ENCODE peak calls at places on chromosomes 16 and 17, in six cellular contexts. O, C, Z, Y, R and E are unnamed samples.

GRCh38 chr17:70100983-70101382 is 26.0 kb downstream of the KCNJ16 start:
- DNase-seq in O (no peak), C (no peak), Z (no peak), Y (no peak), R (no peak), E (no peak)

GRCh38 chr17:73582821-73583220 is 61.4 kb downstream of the SDK2 start:
- DNase-seq in O (no peak), C (no peak), Z (no peak), Y (no peak), R (no peak), E (no peak)

GRCh38 chr16:85812031-85812807 is 12.7 kb downstream of the COX4I1 start:
- DNase-seq in O (no peak), C (no peak), Z (no peak), Y (no peak), R (no peak), E (no peak)

GRCh38 chr16:24273511-24273910 is 17.4 kb downstream of the CACNG3 start:
- DNase-seq in O (no peak), C (no peak), Z (no peak), Y (no peak), R (no peak), E (no peak)

GRCh38 chr17:72143245-72143644 is 22.4 kb downstream of the SOX9 start:
- DNase-seq in O (peak; percentile 41), C (no peak), Z (no peak), Y (no peak), R (no peak), E (no peak)

GRCh38 chr17:27323538-27324212 is 29.8 kb downstream of the WSB1 start:
- DNase-seq in O (peak; percentile 77), C (peak; percentile 53), Z (peak; percentile 77), Y (no peak), R (no peak), E (no peak)

GRCh38 chr16:80084614-80085013 is 456.2 kb upstream of the DYNLRB2 start:
- DNase-seq in O (peak; percentile 41), C (peak; percentile 56), Z (peak; percentile 67), Y (peak; percentile 61), R (no peak), E (no peak)

GRCh38 chr17:3558603-3559269 is 1.1 kb upstream of the TRPV3 start:
- DNase-seq in O (no peak), C (no peak), Z (no peak), Y (no peak), R (peak; percentile 87), E (no peak)

GRCh38 chr17:17849147-17849820 is 12.5 kb upstream of the SREBF1 start:
- DNase-seq in O (peak; percentile 66), C (no peak), Z (peak; percentile 74), Y (no peak), R (peak; percentile 55), E (no peak)

GRCh38 chr16:89444151-89444723 is 46.1 kb downstream of the ANKRD11 start:
- DNase-seq in O (no peak), C (no peak), Z (peak; percentile 30), Y (no peak), R (no peak), E (no peak)

GRCh38 chr16:89084411-89084810 is 9.2 kb upstream of the ACSF3 start:
- DNase-seq in O (no peak), C (no peak), Z (no peak), Y (no peak), R (no peak), E (no peak)

GRCh38 chr16:49889725-49890397 is 33.9 kb upstream of the ZNF423 start:
- DNase-seq in O (no peak), C (no peak), Z (no peak), Y (no peak), R (no peak), E (peak; percentile 38)

GRCh38 chr17:35607239-35607817 is 20.2 kb downstream of the AP2B1 start:
- DNase-seq in O (no peak), C (no peak), Z (no peak), Y (no peak), R (no peak), E (no peak)

GRCh38 chr17:14337596-14338079 is 36.8 kb downstream of the HS3ST3B1 start:
- DNase-seq in O (no peak), C (no peak), Z (no peak), Y (no peak), R (no peak), E (no peak)

GRCh38 chr17:14336418-14336817 is 35.5 kb downstream of the HS3ST3B1 start:
- DNase-seq in O (no peak), C (no peak), Z (no peak), Y (no peak), R (no peak), E (no peak)

GRCh38 chr17:14346801-14347200 is 45.9 kb downstream of the HS3ST3B1 start:
- DNase-seq in O (no peak), C (no peak), Z (no peak), Y (no peak), R (no peak), E (no peak)

GRCh38 chr17:14340968-14341412 is 40.1 kb downstream of the HS3ST3B1 start:
- DNase-seq in O (no peak), C (no peak), Z (no peak), Y (no peak), R (no peak), E (no peak)

DNA sequence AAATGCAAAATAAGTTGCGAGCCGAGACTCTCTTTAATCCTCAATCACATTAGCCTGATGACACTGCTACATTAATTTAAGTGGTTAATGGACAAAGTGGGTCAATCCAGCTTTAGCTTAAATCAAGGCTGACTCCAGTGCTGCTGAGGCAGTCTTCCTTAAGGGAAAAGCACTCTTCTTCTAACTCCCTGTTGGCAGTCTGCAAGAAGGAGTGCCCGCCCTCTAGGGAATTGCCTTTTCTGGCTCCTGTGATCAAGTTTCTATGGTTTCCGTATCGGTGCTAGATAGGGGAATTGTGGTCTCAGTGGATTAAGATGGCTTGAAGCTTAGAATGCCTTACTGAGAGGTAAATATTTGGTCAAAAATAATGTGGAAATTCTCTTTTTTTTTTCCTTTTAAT is 41.0 kb downstream of the HS3ST3B1 start:
- DNase-seq in O (no peak), C (no peak), Z (no peak), Y (no peak), R (no peak), E (no peak)
- TF ChIP-seq ZNF274 in O (no peak), C (no peak), Z (no peak), Y (no peak), R (no peak), E (no peak)

DNA sequence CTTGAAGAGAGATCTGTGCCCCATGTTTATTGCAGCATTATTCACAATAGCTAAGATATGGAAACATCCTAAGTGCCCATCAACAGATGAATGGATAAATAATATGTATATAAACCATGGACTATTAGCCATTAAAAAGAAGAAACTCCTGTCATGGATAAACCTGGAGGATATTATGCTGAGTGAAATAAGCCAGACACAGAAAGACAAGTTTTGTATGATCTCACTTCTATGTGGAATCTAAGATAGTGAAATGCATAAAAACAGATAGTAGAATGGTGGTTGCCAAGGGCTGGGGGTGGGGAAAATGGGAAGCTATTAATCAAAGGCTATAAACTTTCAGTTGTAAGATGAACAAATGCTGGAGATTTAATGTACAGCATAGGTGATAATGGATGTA is 19.9 kb upstream of the HEATR6 start:
- DNase-seq in O (no peak), C (no peak), Z (no peak), Y (no peak), R (no peak), E (no peak)
- H3K9ac ChIP-seq in O (no peak overlapping the region), C (no peak overlapping the region), Z (no peak overlapping the region), Y (no peak overlapping the region), R (no peak overlapping the region), E (no peak overlapping the region)

DNA sequence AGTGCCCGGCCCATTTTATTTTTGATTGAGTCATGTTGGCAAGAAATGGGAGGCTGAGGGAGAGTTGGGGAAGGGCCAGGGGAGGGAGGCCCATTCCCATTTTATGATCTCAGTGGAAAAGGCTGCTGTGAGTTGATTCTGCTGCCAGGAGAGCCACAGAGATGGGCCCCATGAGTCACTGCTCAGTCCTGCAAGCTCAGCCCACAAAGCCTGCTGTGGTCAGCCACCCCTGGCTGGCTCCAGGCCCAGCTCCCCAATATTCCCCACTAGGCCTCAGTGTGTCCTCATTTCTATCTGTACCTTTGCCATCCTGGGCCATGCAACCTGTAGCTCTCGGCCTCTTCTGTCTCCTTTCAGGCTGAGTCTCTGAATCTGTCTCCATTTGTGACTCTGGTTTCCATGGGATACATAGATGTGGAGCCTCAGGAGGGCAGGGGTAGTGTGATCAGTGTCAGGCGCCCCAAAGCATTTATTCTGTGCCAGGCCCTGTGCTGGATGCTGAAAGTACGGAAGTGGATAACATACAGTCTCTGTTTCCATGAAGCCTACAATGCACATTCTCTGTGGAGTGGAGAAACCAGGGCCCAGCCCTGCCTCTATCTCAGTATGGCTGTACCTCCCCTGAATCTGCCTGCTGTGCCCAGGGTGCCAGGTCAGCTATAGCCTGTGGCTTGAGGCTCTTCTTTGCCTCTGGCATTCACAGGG is 1.9 kb upstream of the PLEKHG4 start:
- DNase-seq in O (peak; percentile 35), C (no peak), Z (peak; percentile 59), Y (no peak), R (no peak), E (peak; percentile 84)
- TF ChIP-seq ZNF274 in O (no peak), C (no peak), Z (no peak), Y (no peak), R (no peak), E (no peak)

DNA sequence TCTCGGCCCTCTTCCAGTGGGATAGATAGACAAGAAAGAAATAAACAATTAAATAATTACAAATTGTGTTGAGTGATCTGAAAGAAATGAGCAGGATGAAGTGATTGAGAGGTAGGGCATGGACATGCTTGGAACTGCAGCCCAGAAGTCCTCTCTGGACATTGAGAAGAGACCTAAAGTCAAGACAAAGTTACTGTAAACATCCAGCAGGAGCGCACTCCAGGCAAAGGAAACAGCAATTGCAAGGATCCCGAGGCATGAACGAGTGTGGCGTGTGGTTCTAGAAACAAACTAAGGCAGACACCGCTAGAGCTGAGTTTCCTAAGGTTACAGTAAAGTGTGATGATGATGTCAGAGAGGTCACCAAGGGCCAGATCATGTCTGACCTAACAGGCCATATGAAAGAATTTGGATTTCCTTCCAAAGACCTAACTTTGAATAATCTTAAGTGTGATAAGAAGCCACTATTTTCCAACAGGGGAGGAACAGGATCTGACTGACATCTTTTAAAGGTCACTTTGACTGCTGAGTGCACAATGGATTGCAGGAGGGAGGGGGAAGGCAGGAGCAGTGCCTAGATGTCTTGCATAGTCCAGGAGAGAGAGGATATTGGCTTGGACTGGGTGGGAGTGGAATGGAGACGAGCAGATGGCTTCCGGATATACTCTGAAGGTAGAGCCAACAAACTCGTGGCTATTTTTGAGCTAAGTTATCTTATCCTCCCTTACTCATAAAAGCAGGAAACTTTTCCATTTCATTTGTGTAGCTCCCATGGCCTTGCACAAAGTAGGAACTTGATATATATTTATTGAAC is 19.0 kb downstream of the ABCC12 start:
- DNase-seq in O (no peak), C (no peak), Z (peak; percentile 3), Y (no peak), R (no peak), E (no peak)
- H3K9ac ChIP-seq in O (no peak overlapping the region), C (no peak overlapping the region), Z (no peak overlapping the region), Y (no peak overlapping the region), R (no peak overlapping the region), E (no peak overlapping the region)

GRCh38 chr16:66275795-66276428 is 90.6 kb upstream of the CDH5 start:
- DNase-seq in O (peak; percentile 61), C (peak; percentile 77), Z (peak; percentile 34), Y (peak; percentile 68), R (no peak), E (peak; percentile 67)
- TF ChIP-seq ZNF274 in O (no peak), C (no peak), Z (no peak), Y (no peak), R (no peak), E (no peak)

GRCh38 chr16:2365397-2365796 is 24.9 kb upstream of the ABCA3 start:
- DNase-seq in O (no peak), C (no peak), Z (no peak), Y (no peak), R (no peak), E (no peak)
- H3K9ac ChIP-seq in O (no peak overlapping the region), C (no peak overlapping the region), Z (no peak overlapping the region), Y (no peak overlapping the region), R (no peak overlapping the region), E (no peak overlapping the region)